ENCODE peak calls at places on chromosomes 5 and 9, in nine cellular contexts. G is upper lobe of right lung, E is RWPE2, C is cardiac fibroblast, F is psoas muscle, U is lung, X is AG10803, B is fibroblast of mammary gland, K is heart left ventricle. D is an unnamed sample.

GRCh38 chr9:77802512-77803293 is 154.6 kb upstream of the GNA14 start:
- DNase-seq in B (no peak), X (no peak), U (no peak), C (no peak), E (no peak), K (no peak), F (no peak), G (no peak), D (no peak)

GRCh38 chr5:151556808-151557207 is 34.3 kb downstream of the FAT2 start:
- DNase-seq in K (no peak), E (no peak), B (no peak), F (no peak), C (no peak), U (no peak), X (no peak), G (no peak), D (no peak)

GRCh38 chr5:16567365-16567764 is 49.4 kb downstream of the RETREG1 start:
- DNase-seq in U (no peak), B (no peak), G (no peak), C (no peak), X (no peak), F (no peak), E (no peak), K (no peak), D (no peak)

GRCh38 chr9:19087601-19088000 is 15.1 kb downstream of the HAUS6 start:
- DNase-seq in X (no peak), E (no peak), F (no peak), C (peak; percentile 59), K (no peak), B (peak; percentile 81), U (no peak), G (no peak), D (no peak)

GRCh38 chr5:88660326-88660946 is 222.5 kb downstream of the MEF2C start:
- DNase-seq in E (no peak), G (no peak), F (no peak), B (peak; percentile 16), K (no peak), X (no peak), U (no peak), C (peak; percentile 27), D (no peak)

GRCh38 chr9:116476935-116477381 is 210.1 kb upstream of the TRIM32 start:
- DNase-seq in U (no peak), E (no peak), C (peak; percentile 48), X (no peak), K (peak; percentile 56), G (no peak), B (no peak), F (peak; percentile 53), D (no peak)

GRCh38 chr9:105673850-105674387 is 11.7 kb downstream of the TAL2 start:
- DNase-seq in G (no peak), U (no peak), K (no peak), C (no peak), E (no peak), F (no peak), X (no peak), B (no peak), D (no peak)

GRCh38 chr9:2919347-2919746 is 75.5 kb upstream of the PUM3 start:
- DNase-seq in B (peak; percentile 77), E (no peak), U (no peak), X (peak; percentile 61), K (no peak), G (no peak), C (peak; percentile 18), F (no peak), D (no peak)

GRCh38 chr5:124513216-124513615 is 233.2 kb downstream of the ZNF608 start:
- DNase-seq in U (no peak), C (no peak), K (no peak), X (no peak), E (no peak), G (no peak), B (peak; percentile 50), F (no peak), D (no peak)

GRCh38 chr5:167877924-167878323 is 413.5 kb upstream of the WWC1 start:
- DNase-seq in F (no peak), B (no peak), C (no peak), U (no peak), E (no peak), K (no peak), G (no peak), X (no peak), D (no peak)

GRCh38 chr9:129627556-129628492 is 1.9 kb downstream of the NTMT1 start:
- DNase-seq in E (no peak), G (no peak), B (no peak), U (no peak), K (no peak), X (no peak), C (peak; percentile 45), F (no peak), D (no peak)

GRCh38 chr5:569358-569867 is 42.7 kb upstream of the CEP72 start:
- DNase-seq in X (no peak), B (no peak), F (peak; percentile 30), U (no peak), G (no peak), E (no peak), C (no peak), K (no peak), D (no peak)

GRCh38 chr9:122309861-122310260 is 45.2 kb downstream of the MRRF start:
- DNase-seq in F (no peak), C (no peak), X (no peak), B (no peak), K (no peak), G (no peak), E (no peak), U (no peak), D (no peak)
- TF ChIP-seq CTCF in F (no peak), C (no peak), X (no peak), B (no peak), K (no peak), G (no peak), E (no peak), U (no peak), D (no peak)

GRCh38 chr5:163913548-163913947 is 408.1 kb downstream of the MAT2B start:
- DNase-seq in G (no peak), U (no peak), E (no peak), X (peak; percentile 21), C (peak; percentile 7), B (peak; percentile 25), F (no peak), K (no peak), D (no peak)
- TF ChIP-seq CTCF in G (no peak), U (no peak), E (peak; percentile 29), X (peak; percentile 19), C (peak; percentile 12), B (peak; percentile 8), F (no peak), K (no peak), D (no peak)

GRCh38 chr9:124297553-124297905 is 39.8 kb downstream of the NEK6 start:
- DNase-seq in B (peak; percentile 89), X (peak; percentile 98), G (peak; percentile 80), K (peak; percentile 87), U (peak; percentile 79), F (peak; percentile 84), C (peak; percentile 99), E (peak; percentile 94), D (peak; percentile 61)

GRCh38 chr9:124296094-124296493 is 38.3 kb downstream of the NEK6 start:
- DNase-seq in X (no peak), G (no peak), K (no peak), C (no peak), E (no peak), B (no peak), U (no peak), F (no peak), D (no peak)

GRCh38 chr9:124297915-124298645 is 40.3 kb downstream of the NEK6 start:
- DNase-seq in U (no peak), E (no peak), G (no peak), X (no peak), K (no peak), B (no peak), C (no peak), F (no peak), D (no peak)

GRCh38 chr9:124295097-124295794 is 37.5 kb downstream of the NEK6 start:
- DNase-seq in K (no peak), C (peak; percentile 63), E (no peak), X (no peak), G (no peak), F (no peak), U (no peak), B (no peak), D (no peak)

DNA sequence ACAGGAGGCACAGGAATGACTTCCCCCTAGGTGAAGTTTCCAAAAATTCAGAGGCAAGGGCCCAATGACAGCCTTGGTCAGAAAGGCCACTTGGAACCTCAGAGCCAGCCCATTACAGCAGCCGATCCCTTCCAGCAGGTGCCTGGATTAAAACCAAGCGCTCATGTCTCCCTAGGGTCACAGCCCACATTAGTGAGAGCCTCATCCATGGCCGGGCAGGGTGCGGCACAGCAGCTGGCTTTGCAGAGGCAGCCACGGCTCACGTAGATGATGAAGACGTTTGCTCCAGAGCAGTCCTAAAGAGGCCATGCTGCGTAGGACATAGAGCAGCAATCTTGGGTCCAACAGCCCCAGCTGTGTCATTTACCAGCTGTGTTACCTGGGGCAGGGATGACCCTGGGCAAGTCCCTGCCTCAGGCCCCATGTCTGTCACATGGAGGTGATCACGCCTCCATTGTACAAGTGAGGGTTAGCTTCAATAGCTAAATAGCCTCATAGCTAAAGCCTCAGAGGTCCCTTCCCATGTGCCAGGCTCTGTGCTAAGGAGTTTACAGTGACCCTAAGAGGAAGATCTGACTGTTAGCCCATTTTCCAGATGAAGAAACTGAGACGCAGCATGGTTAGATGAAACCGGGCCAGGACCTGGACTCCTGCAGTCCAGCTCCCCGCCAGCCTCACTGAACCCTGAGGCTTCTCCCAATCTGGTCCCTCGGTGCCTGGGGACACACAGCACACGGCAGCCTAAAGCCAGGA is 39.2 kb downstream of the NEK6 start:
- DNase-seq in F (no peak), E (no peak), K (no peak), U (no peak), B (no peak), C (no peak), X (no peak), G (no peak), D (no peak)
- TF ChIP-seq CTCF in F (no peak), E (no peak), K (no peak), U (no peak), B (no peak), C (no peak), X (no peak), G (no peak), D (no peak)

DNA sequence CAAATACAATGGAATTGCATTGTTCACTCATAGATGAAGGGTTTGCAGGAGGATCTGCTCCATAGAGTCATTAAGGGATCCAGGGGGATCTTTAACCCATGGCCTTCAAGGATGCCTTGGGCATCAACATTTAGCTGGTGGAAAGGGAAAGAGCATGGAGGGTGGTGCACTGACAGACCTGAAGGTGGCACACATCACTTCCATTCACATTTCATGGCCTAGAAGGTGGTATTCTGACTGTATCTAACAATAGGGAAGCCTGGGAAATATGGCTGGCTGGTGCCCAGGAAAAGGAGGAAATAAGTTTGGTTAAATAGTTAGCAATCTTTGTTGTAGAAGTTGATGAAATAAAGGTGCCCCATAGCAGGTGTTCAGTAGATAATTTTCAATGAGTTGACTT is 230.2 kb downstream of the CD180 start:
- DNase-seq in F (no peak), X (no peak), B (no peak), U (no peak), G (no peak), C (no peak), E (no peak), K (no peak), D (no peak)
- TF ChIP-seq CTCF in F (no peak), X (no peak), B (no peak), U (no peak), G (no peak), C (no peak), E (no peak), K (no peak), D (no peak)

GRCh38 chr9:136429683-136430590 is 9.7 kb downstream of the INPP5E start:
- DNase-seq in X (no peak), K (no peak), U (no peak), E (no peak), C (no peak), F (no peak), B (no peak), G (no peak), D (no peak)
- TF ChIP-seq CTCF in X (no peak), K (no peak), U (no peak), E (no peak), C (no peak), F (no peak), B (no peak), G (no peak), D (no peak)